ENCODE peak calls at places on chromosomes 3 and 15, in four cellular contexts. U is uterus; G is naive thymus-derived CD8-positive, alpha-beta T cell; P is NCI-H1436 treated with DMSO at 0.1 percent for 48 hours. Q is an unnamed sample.

GRCh38 chr3:106678657-106679390 is 698.4 kb upstream of the CCDC54 start:
- DNase-seq in U (no peak), G (no peak), P (no peak), Q (no peak)

GRCh38 chr15:70016511-70016994 is 81.2 kb downstream of the TLE3 start:
- DNase-seq in U (no peak), G (no peak), P (no peak), Q (no peak)

GRCh38 chr15:101446527-101447167 is 42.9 kb downstream of the PCSK6 start:
- DNase-seq in U (no peak), G (no peak), P (no peak), Q (no peak)

GRCh38 chr3:160162440-160162839 is 62.8 kb upstream of the C3orf80 start:
- DNase-seq in U (no peak), G (no peak), P (no peak), Q (no peak)

GRCh38 chr3:195715583-195716266 is 5.1 kb upstream of the MUC20 start:
- DNase-seq in U (no peak), G (no peak), P (no peak), Q (no peak)

GRCh38 chr3:47283193-47283537 is 421 bp downstream of the KLHL18 start:
- DNase-seq in U (no peak), G (no peak), P (no peak), Q (no peak)

GRCh38 chr3:1540686-1541085 is 447.9 kb downstream of the CNTN6 start:
- DNase-seq in U (no peak), G (no peak), P (no peak), Q (no peak)

GRCh38 chr3:122700193-122700592 is 19.6 kb downstream of the PARP14 start:
- DNase-seq in U (no peak), G (no peak), P (no peak), Q (no peak)

GRCh38 chr15:66862878-66863335 is 160.9 kb downstream of the SMAD6 start:
- DNase-seq in U (peak), G (peak), P (peak), Q (peak)

GRCh38 chr3:172156309-172156998 is 117.1 kb downstream of the FNDC3B start:
- DNase-seq in U (no peak), G (no peak), P (no peak), Q (no peak)

GRCh38 chr3:28699283-28699682 is 350.7 kb upstream of the AZI2 start:
- DNase-seq in U (no peak), G (no peak), P (no peak), Q (no peak)

GRCh38 chr3:120418866-120419490 is 31.8 kb downstream of the FSTL1 start:
- DNase-seq in U (no peak), G (no peak), P (peak), Q (peak)

GRCh38 chr3:98824256-98824655 is 61.1 kb downstream of the ST3GAL6 start:
- DNase-seq in U (no peak), G (no peak), P (no peak), Q (no peak)

GRCh38 chr15:101558217-101558941 is 68.9 kb upstream of the PCSK6 start:
- DNase-seq in U (no peak), G (no peak), P (no peak), Q (no peak)

GRCh38 chr3:44402548-44402947 is 64.0 kb downstream of the TCAIM start:
- DNase-seq in U (no peak), G (no peak), P (no peak), Q (no peak)

GRCh38 chr3:150603888-150604319 is 783 bp downstream of the SELENOT start:
- DNase-seq in U (no peak), G (no peak), P (no peak), Q (no peak)